ENCODE peak calls at places on chromosomes 12 and 14, in seven cellular contexts. Y is right cardiac atrium, T is adrenal gland, K is pancreas, R is thyroid gland, Z is neural progenitor cell, A is PC-3. S is an unnamed sample.

GRCh38 chr14:69726761-69727511 is 40.0 kb upstream of the SRSF5 start:
- DNase-seq in Y (peak; percentile 83), T (peak; percentile 87), K (peak; percentile 63), R (peak; percentile 70), Z (peak; percentile 84), A (peak; percentile 82), S (peak; percentile 63)

GRCh38 chr12:64066776-64067175 is 155.3 kb downstream of the KICS2 start:
- DNase-seq in Y (no peak), T (no peak), K (no peak), R (no peak), Z (no peak), A (no peak), S (no peak)

GRCh38 chr14:55641290-55641689 is 61.3 kb downstream of the KTN1 start:
- DNase-seq in Y (no peak), T (no peak), K (no peak), R (no peak), Z (no peak), A (no peak), S (no peak)

GRCh38 chr12:26327975-26328635 is 132.7 kb downstream of the SSPN start:
- DNase-seq in Y (no peak), T (no peak), K (no peak), R (no peak), Z (no peak), A (no peak), S (no peak)

GRCh38 chr12:115385141-115385540 is 701.2 kb upstream of the TBX3 start:
- DNase-seq in Y (no peak), T (no peak), K (no peak), R (no peak), Z (no peak), A (peak; percentile 51), S (no peak)

GRCh38 chr14:57136669-57137068 is 132.0 kb downstream of the EXOC5 start:
- DNase-seq in Y (peak; percentile 21), T (no peak), K (no peak), R (no peak), Z (no peak), A (no peak), S (peak; percentile 5)

GRCh38 chr14:104001003-104001402 is 58.7 kb upstream of the RD3L start:
- DNase-seq in Y (no peak), T (no peak), K (no peak), R (no peak), Z (peak; percentile 48), A (peak; percentile 31), S (no peak)

GRCh38 chr14:23551266-23552028 is at the start of gene ZFHX2:
- DNase-seq in Y (peak; percentile 78), T (peak; percentile 87), K (peak; percentile 91), R (peak; percentile 77), Z (peak; percentile 96), A (peak; percentile 84), S (peak; percentile 64)

GRCh38 chr14:60328588-60328987 is 79.6 kb downstream of the PPM1A start:
- DNase-seq in Y (no peak), T (no peak), K (no peak), R (no peak), Z (peak; percentile 58), A (no peak), S (no peak)

GRCh38 chr12:109871678-109872314 is 8.5 kb downstream of the GLTP start:
- DNase-seq in Y (no peak), T (no peak), K (no peak), R (peak; percentile 58), Z (no peak), A (no peak), S (peak; percentile 30)

GRCh38 chr12:1890810-1891209 is 27.6 kb downstream of the CACNA2D4 start:
- DNase-seq in Y (no peak), T (peak; percentile 6), K (no peak), R (no peak), Z (no peak), A (no peak), S (no peak)

GRCh38 chr12:1707051-1707450 is 16.2 kb downstream of the ADIPOR2 start:
- DNase-seq in Y (no peak), T (no peak), K (no peak), R (no peak), Z (no peak), A (peak; percentile 57), S (no peak)

GRCh38 chr12:109179927-109180326 is 63.5 kb downstream of the ACACB start:
- DNase-seq in Y (no peak), T (no peak), K (no peak), R (no peak), Z (no peak), A (no peak), S (no peak)

GRCh38 chr14:54343276-54344121 is 53.3 kb upstream of the CDKN3 start:
- DNase-seq in Y (peak; percentile 27), T (no peak), K (no peak), R (no peak), Z (peak; percentile 58), A (peak; percentile 78), S (peak; percentile 58)

DNA sequence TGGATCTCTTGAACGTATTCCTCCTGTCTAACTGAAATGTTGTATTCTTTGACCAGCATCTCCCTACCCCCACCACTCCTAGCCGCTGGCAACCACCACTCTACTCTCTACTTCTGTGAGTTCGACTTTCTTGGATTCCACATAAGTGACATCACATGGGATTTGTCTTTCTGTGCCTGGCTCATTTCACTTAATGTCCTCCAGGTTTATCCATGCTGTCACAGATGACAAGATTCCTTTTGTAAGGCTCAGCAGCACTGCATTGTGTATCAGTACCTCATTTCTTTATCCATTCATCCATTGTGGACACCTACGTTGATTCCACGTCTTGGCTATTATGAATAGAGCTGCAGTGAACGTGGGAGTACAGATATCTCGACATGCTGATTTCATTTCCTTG is 10.5 kb downstream of the PRKAB1 start:
- DNase-seq in Y (no peak), T (no peak), K (no peak), R (no peak), Z (peak; percentile 11), A (no peak), S (no peak)
- H3K4me1 ChIP-seq in Y (peaks cover 2% of the 10 kb centered on the region), T (peaks cover 10% of the 10 kb centered on the region), K (no peaks in the 10 kb centered on the region), R (no peaks in the 10 kb centered on the region), Z (peaks cover 19% of the 10 kb centered on the region), A (peaks cover 22% of the 10 kb centered on the region), S (no peaks in the 10 kb centered on the region)

GRCh38 chr12:107221909-107222308 is 128.6 kb upstream of the CRY1 start:
- DNase-seq in Y (no peak), T (no peak), K (no peak), R (no peak), Z (no peak), A (no peak), S (no peak)

GRCh38 chr12:107219301-107219700 is 126.0 kb upstream of the CRY1 start:
- DNase-seq in Y (no peak), T (no peak), K (no peak), R (no peak), Z (no peak), A (no peak), S (no peak)

GRCh38 chr12:107225626-107226025 is 132.3 kb upstream of the CRY1 start:
- DNase-seq in Y (no peak), T (no peak), K (no peak), R (no peak), Z (peak; percentile 29), A (peak; percentile 25), S (no peak)

GRCh38 chr12:107228076-107228475 is 134.7 kb upstream of the CRY1 start:
- DNase-seq in Y (no peak), T (no peak), K (no peak), R (no peak), Z (peak; percentile 49), A (no peak), S (no peak)

DNA sequence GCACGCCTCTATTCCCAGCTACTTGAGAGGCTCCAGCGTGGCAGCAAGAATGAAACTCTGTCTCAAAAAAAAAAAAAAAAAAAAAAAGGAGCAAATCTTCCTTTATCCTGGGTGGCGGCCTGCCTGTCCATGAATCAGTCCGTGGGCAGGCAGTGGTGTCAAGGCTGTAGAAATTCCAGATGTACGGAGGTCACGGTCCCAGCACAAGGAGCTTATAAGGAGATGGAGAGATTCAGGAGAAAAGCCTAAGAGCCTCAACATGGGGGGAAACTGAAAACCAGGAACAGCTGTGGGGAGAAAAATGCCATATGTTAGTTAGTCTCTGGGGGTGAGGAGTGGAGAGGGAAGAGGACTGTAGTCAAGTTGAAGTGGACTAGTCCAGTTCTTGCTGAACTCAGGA is 130.5 kb upstream of the CRY1 start:
- DNase-seq in Y (no peak), T (no peak), K (no peak), R (no peak), Z (no peak), A (peak; percentile 20), S (no peak)
- H3K4me3 ChIP-seq in Y (no peak overlapping the region), T (no peak overlapping the region), K (no peak overlapping the region), R (no peak overlapping the region), Z (no peak overlapping the region), A (no peak overlapping the region), S (no peak overlapping the region)

GRCh38 chr12:32534698-32535097 is 135.3 kb downstream of the FGD4 start:
- DNase-seq in Y (no peak), T (no peak), K (no peak), R (no peak), Z (no peak), A (no peak), S (no peak)
- H3K27ac ChIP-seq in Y (no peak overlapping the region), T (peak overlapping the region; percentile 31), K (peak overlapping the region; percentile 68), R (peak overlapping the region; percentile 83), Z (no peak overlapping the region), A (no peak overlapping the region), S (peak overlapping the region; percentile 64)

GRCh38 chr14:35367056-35367372 is 37.5 kb downstream of the NFKBIA start:
- DNase-seq in Y (no peak), T (no peak), K (no peak), R (no peak), Z (no peak), A (no peak), S (no peak)
- H3K4me1 ChIP-seq in Y (peaks cover 2% of the 10 kb centered on the region), T (peaks cover 18% of the 10 kb centered on the region), K (no peaks in the 10 kb centered on the region), R (peaks cover 61% of the 10 kb centered on the region), Z (peaks cover 16% of the 10 kb centered on the region), A (peaks cover 33% of the 10 kb centered on the region), S (no peaks in the 10 kb centered on the region)

DNA sequence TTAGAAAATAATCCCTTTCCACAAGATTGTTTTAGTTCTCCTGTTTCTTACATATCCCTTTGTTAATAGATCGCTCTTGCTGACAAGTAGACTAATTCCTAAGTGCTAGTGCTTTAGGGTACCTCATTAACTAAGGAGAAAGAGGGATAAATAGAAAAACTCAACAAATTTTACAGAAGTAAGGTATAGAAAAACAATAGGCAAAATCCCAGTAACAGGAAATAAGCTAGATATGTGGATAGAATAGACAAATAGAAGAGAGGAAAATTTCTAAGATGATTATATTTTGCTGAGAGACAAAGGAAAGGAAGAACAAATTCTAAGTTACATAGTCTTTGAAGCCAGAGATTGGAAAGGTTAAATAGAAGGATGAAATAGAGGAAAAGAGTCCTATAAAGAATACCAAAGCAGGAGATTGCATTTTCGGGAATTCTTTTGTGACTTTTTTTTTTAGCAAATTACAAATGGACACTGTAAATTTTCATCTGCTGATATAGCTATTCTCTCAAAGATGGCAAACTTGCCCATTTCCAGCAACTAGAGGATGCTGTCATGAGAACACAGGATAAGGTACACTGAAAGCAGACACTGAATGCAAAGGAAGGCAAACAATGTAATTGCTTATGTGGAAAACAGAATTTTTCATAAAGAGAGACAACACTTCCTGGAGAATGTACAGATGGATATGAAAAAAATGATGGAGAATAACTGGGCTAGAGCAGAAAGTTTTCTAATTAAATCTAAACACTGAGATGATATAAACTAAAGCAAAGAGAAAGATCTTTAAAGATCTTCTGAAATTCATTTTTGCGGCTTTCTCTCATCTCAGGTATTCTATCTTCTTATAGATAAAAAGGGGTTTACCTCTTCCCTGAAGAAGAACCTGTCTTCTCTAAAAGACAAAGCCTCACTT is 765 bp downstream of the CD69 start:
- DNase-seq in Y (no peak), T (no peak), K (no peak), R (no peak), Z (no peak), A (no peak), S (no peak)
- H3K4me3 ChIP-seq in Y (no peak overlapping the region), T (no peak overlapping the region), K (no peak overlapping the region), R (no peak overlapping the region), Z (no peak overlapping the region), A (no peak overlapping the region), S (no peak overlapping the region)

S was measured in prostate gland.